ENCODE peak calls at places on chromosomes 7 and 10, in six cellular contexts. O, V, K, I, Z and X are unnamed samples.

GRCh38 chr10:100859204-100859763 is 53.5 kb upstream of the SLF2 start:
- DNase-seq in O (no peak), V (no peak), K (no peak), I (no peak), Z (no peak), X (no peak)

GRCh38 chr7:70777251-70777650 is 354.7 kb upstream of the GALNT17 start:
- DNase-seq in O (no peak), K (no peak), I (no peak), Z (no peak), V (no peak), X (no peak)

GRCh38 chr7:155796381-155797261 is 15.6 kb downstream of the SHH start:
- DNase-seq in O (no peak), K (peak; percentile 57), V (no peak), Z (peak; percentile 94), I (peak; percentile 67), X (no peak)

GRCh38 chr10:75137533-75138438 is 26.3 kb downstream of the SAMD8 start:
- DNase-seq in V (peak; percentile 63), O (peak; percentile 72), I (no peak), Z (no peak), K (no peak), X (no peak)

GRCh38 chr10:46026106-46026505 is 4.3 kb downstream of the NCOA4 start:
- DNase-seq in K (no peak), O (no peak), Z (no peak), I (no peak), V (no peak), X (no peak)

GRCh38 chr10:117439243-117439912 is 64.1 kb upstream of the PDZD8 start:
- DNase-seq in I (no peak), Z (no peak), O (peak; percentile 13), K (peak; percentile 53), V (peak; percentile 98), X (no peak)

GRCh38 chr7:832292-832967 is at the start of gene SUN1:
- DNase-seq in V (peak; percentile 96), Z (no peak), K (no peak), I (no peak), O (peak; percentile 88), X (no peak)

GRCh38 chr10:61001731-61002122 is 57.7 kb upstream of the RHOBTB1 start:
- DNase-seq in Z (no peak), K (no peak), O (no peak), V (no peak), I (no peak), X (no peak)

GRCh38 chr7:50369408-50370026 is 65.0 kb downstream of the IKZF1 start:
- DNase-seq in Z (no peak), K (no peak), V (peak; percentile 3), I (peak; percentile 76), O (no peak), X (no peak)

GRCh38 chr7:76123316-76123715 is 75.4 kb downstream of the MDH2 start:
- DNase-seq in Z (no peak), V (no peak), O (no peak), I (no peak), K (no peak), X (no peak)

GRCh38 chr7:76125560-76125959 is 76.1 kb upstream of the SRRM3 start:
- DNase-seq in V (no peak), K (no peak), Z (no peak), O (peak; percentile 25), I (no peak), X (no peak)

GRCh38 chr7:76126632-76127031 is 75.1 kb upstream of the SRRM3 start:
- DNase-seq in I (no peak), V (no peak), K (no peak), Z (no peak), O (no peak), X (no peak)

GRCh38 chr7:76121044-76121443 is 73.1 kb downstream of the MDH2 start:
- DNase-seq in K (no peak), Z (no peak), O (no peak), I (peak; percentile 24), V (no peak), X (no peak)

GRCh38 chr7:76122516-76123239 is 74.8 kb downstream of the MDH2 start:
- DNase-seq in I (no peak), K (no peak), V (no peak), O (no peak), Z (no peak), X (no peak)
- H3K27ac ChIP-seq in I (no peak overlapping the region), K (no peak overlapping the region), V (no peak overlapping the region), O (no peak overlapping the region), Z (no peak overlapping the region), X (no peak overlapping the region)

DNA sequence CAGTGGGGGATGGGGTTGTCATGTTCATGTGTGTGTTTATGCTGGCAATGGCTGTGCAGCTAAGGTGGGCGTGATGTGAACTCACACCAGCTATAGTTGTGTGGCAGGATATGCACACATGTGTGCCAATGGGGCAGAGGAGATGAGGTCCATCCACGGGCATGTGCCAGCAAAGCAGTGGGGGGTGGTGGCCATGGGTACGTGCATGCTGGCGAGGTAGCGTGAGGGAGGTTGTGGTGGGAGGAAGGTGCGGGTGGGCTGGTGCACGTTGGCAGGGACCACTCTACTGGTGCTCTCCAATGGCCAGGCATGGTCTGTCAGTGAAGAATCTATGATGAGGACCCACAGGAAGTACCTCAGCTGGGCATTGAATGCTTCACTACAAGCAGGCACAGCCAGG is 567.5 kb upstream of the SORCS1 start:
- DNase-seq in O (no peak), K (no peak), I (no peak), V (no peak), Z (no peak), X (no peak)
- H3K9me3 ChIP-seq in O (peaks cover 15% of the 10 kb centered on the region), K (peaks cover 43% of the 10 kb centered on the region), I (no peaks in the 10 kb centered on the region), V (peaks cover 2% of the 10 kb centered on the region), Z (no peaks in the 10 kb centered on the region), X (peaks cover 10% of the 10 kb centered on the region)

DNA sequence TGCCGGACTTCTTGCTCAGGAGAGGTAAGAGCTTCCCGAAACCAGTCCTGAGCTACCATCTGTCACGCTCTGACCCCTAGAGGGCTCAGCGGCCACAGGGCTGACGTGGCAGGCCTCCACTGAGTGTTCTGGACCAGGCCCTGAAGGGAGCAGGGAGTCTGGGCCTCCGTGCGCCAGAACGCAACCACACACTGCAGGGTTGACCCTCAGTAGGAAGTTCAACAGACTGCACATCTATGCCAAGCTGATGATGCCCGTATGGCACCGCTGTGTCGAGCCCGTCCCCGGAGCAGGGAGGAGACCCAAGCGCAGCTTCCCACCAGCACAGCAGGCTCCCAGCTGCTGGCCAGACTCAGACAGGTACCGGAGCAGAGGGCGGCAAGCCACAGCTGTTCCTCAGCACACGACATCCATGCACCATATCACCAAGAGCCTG is 39.2 kb downstream of the CAMK2B start:
- DNase-seq in Z (peak; percentile 51), V (no peak), K (peak; percentile 14), O (no peak), I (no peak), X (no peak)
- TF ChIP-seq CTCF in Z (no peak), V (no peak), K (peak; percentile 22), O (no peak), I (peak; percentile 32), X (no peak)

DNA sequence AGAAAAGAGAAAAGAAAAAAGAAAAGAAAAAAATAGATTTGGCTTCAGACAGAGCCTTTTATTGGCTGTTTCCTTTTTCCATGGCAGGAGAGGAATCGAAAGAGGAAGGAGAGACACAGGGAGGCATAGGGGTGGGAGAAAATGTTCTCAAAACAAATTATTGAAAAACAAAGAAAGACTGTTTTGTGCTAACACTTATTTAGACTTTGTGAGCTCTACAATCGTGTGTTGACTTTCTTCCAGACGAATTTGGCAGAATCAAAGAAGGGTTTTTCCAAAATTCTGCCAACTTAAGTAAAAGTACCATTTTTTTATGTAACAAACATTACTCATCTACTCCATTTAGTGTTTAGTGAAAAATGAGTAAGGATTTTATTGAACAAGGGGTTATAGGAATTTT is 982.2 kb downstream of the REEP3 start:
- DNase-seq in O (no peak), K (no peak), I (no peak), V (no peak), Z (no peak), X (no peak)
- H3K27ac ChIP-seq in O (no peak overlapping the region), K (no peak overlapping the region), I (no peak overlapping the region), V (no peak overlapping the region), Z (no peak overlapping the region), X (no peak overlapping the region)

GRCh38 chr7:52498319-52498718 is 537.1 kb upstream of the POM121L12 start:
- DNase-seq in O (no peak), K (no peak), I (peak; percentile 13), Z (no peak), V (no peak), X (no peak)

GRCh38 chr7:52501696-52502095 is 533.7 kb upstream of the POM121L12 start:
- DNase-seq in K (no peak), O (no peak), V (no peak), Z (no peak), I (no peak), X (no peak)

GRCh38 chr7:52500796-52501195 is 534.6 kb upstream of the POM121L12 start:
- DNase-seq in K (no peak), V (peak; percentile 19), I (no peak), Z (no peak), O (no peak), X (no peak)

GRCh38 chr7:52504546-52504945 is 530.9 kb upstream of the POM121L12 start:
- DNase-seq in O (no peak), I (no peak), Z (no peak), V (no peak), K (no peak), X (no peak)

DNA sequence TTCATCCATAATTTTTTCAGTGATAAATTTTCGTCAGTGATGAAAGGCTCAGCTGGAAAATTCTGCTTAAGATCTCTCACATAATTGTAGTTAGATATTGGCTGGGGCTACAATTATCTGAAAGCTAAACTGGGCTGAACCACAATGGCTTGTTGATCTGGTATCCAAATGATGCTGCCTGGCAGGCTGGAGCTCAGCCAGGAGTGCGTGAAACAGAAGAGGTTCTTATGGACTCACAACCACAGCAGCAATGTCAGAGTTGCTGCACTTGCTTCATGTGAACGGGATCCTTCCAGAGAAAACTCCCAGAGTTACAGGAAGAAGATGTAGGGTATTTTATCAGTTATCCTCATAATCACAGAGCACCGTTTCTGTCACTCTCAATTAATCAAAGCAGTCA is 533.2 kb upstream of the POM121L12 start:
- DNase-seq in I (no peak), V (no peak), O (no peak), K (no peak), Z (no peak), X (no peak)
- H3K9me3 ChIP-seq in I (no peaks in the 10 kb centered on the region), V (no peaks in the 10 kb centered on the region), O (peaks cover 8% of the 10 kb centered on the region), K (no peaks in the 10 kb centered on the region), Z (no peaks in the 10 kb centered on the region), X (no peaks in the 10 kb centered on the region)

GRCh38 chr10:31836569-31837406 is 91.8 kb downstream of the ARHGAP12 start:
- DNase-seq in I (peak; percentile 60), O (peak; percentile 48), V (peak; percentile 2), Z (no peak), K (no peak), X (no peak)
- TF ChIP-seq CTCF in I (peak; percentile 76), O (peak; percentile 71), V (peak; percentile 55), Z (peak; percentile 35), K (peak; percentile 62), X (peak; percentile 79)

GRCh38 chr10:31321396-31321941 is 2.5 kb downstream of the ZEB1 start:
- DNase-seq in I (peak; percentile 11), V (no peak), Z (no peak), K (no peak), O (peak; percentile 24), X (no peak)
- H3K27ac ChIP-seq in I (no peak overlapping the region), V (no peak overlapping the region), Z (peak overlapping the region; percentile 64), K (peak overlapping the region; percentile 98), O (peak overlapping the region; percentile 97), X (peak overlapping the region; percentile 98)

GRCh38 chr7:152565731-152566130 is 110.2 kb downstream of the XRCC2 start:
- DNase-seq in K (no peak), Z (no peak), I (no peak), O (no peak), V (no peak), X (no peak)
- H3K9me3 ChIP-seq in K (no peaks in the 10 kb centered on the region), Z (no peaks in the 10 kb centered on the region), I (no peaks in the 10 kb centered on the region), O (no peaks in the 10 kb centered on the region), V (no peaks in the 10 kb centered on the region), X (no peaks in the 10 kb centered on the region)